ENCODE peak calls at places on chromosomes 16 and 17, in nine cellular contexts. S, I, M, X, Z, Q, G, F and L are unnamed samples.

GRCh38 chr16:87196229-87196628 is 121.0 kb downstream of the C16orf95 start:
- DNase-seq in F (no peak), M (no peak), X (no peak), I (peak), Z (no peak), G (no peak), Q (no peak), S (no peak), L (no peak)

GRCh38 chr16:78045865-78046581 is 23.7 kb downstream of the CLEC3A start:
- DNase-seq in G (peak), Z (peak), M (peak), S (peak), F (no peak), X (peak), I (no peak), Q (no peak), L (peak)

GRCh38 chr17:77862890-77863813 is 95.4 kb upstream of the TNRC6C start:
- DNase-seq in Z (no peak), M (no peak), F (no peak), Q (no peak), G (peak), X (no peak), I (no peak), S (no peak), L (no peak)

GRCh38 chr16:58280846-58281301 is 14.0 kb downstream of the PRSS54 start:
- DNase-seq in F (no peak), I (no peak), G (no peak), Q (no peak), S (no peak), M (no peak), X (no peak), Z (no peak), L (no peak)

GRCh38 chr16:49890876-49891275 is 35.0 kb upstream of the ZNF423 start:
- DNase-seq in M (peak), F (no peak), S (no peak), Q (no peak), Z (peak), X (no peak), G (peak), I (no peak), L (peak)

GRCh38 chr17:28585891-28586290 is 9.2 kb upstream of the ALDOC start:
- DNase-seq in M (no peak), F (no peak), I (no peak), G (no peak), Z (no peak), Q (no peak), X (no peak), S (no peak), L (no peak)

GRCh38 chr16:50300942-50301625 is 34.7 kb downstream of the ADCY7 start:
- DNase-seq in S (peak), Q (no peak), Z (no peak), G (peak), I (peak), F (no peak), M (no peak), X (no peak), L (no peak)

GRCh38 chr16:86424968-86425367 is 85.4 kb upstream of the FOXF1 start:
- DNase-seq in I (no peak), X (no peak), Q (no peak), Z (no peak), S (no peak), F (no peak), G (no peak), M (no peak), L (no peak)

GRCh38 chr17:11412653-11413052 is 171.6 kb downstream of the SHISA6 start:
- DNase-seq in M (no peak), X (no peak), G (no peak), F (no peak), Q (no peak), S (no peak), I (no peak), Z (peak), L (no peak)

GRCh38 chr17:3688852-3689261 is 7.1 kb downstream of the P2RX5 start:
- DNase-seq in F (no peak), Q (no peak), X (no peak), M (no peak), S (no peak), Z (no peak), I (no peak), G (no peak), L (no peak)

GRCh38 chr16:67781548-67781921 is 24.8 kb downstream of the RANBP10 start:
- DNase-seq in Z (no peak), F (no peak), S (no peak), G (no peak), M (peak), X (no peak), I (no peak), Q (no peak), L (peak)

GRCh38 chr16:19005561-19006445 is 22.1 kb downstream of the TMC7 start:
- DNase-seq in I (no peak), M (no peak), Q (no peak), F (peak), G (peak), Z (peak), X (no peak), S (peak), L (no peak)

GRCh38 chr17:45660474-45660873 is 123.6 kb upstream of the CRHR1 start:
- DNase-seq in S (no peak), Q (no peak), M (no peak), F (no peak), I (no peak), Z (no peak), G (no peak), X (no peak), L (no peak)

GRCh38 chr16:77993586-77993985 is 28.8 kb upstream of the CLEC3A start:
- DNase-seq in Q (no peak), X (no peak), G (no peak), M (no peak), Z (no peak), I (no peak), F (no peak), S (peak), L (no peak)

GRCh38 chr16:71201054-71201453 is 29.5 kb downstream of the HYDIN start:
- DNase-seq in X (no peak), G (no peak), M (no peak), Z (no peak), F (no peak), S (no peak), I (no peak), Q (no peak), L (no peak)

GRCh38 chr16:71201556-71201955 is 29.0 kb downstream of the HYDIN start:
- DNase-seq in X (no peak), I (no peak), F (no peak), G (no peak), M (no peak), Z (no peak), S (no peak), Q (no peak), L (no peak)

GRCh38 chr16:71203631-71204030 is 26.9 kb downstream of the HYDIN start:
- DNase-seq in S (no peak), F (no peak), X (no peak), M (no peak), Q (no peak), Z (no peak), G (no peak), I (no peak), L (no peak)

DNA sequence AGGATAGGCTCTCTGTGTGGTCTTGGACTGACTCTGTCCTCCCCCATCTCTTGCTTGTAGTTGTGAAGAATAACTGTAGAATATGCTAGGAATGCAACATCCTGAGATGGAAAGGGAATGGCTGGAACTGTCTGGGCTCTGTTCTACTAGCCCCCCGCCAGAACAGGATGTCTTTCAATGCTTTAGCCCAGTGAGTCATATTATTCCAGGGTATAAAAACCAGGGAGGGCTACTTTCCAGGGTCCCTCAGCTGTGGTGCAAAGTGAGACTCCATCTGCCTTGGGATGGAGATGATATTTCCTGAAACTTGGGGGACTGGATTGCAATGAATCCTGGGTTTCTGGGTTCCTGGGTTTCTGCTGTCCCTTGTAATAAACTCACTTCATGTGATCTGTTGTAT is 32.1 kb downstream of the HYDIN start:
- DNase-seq in I (no peak), Q (no peak), X (no peak), M (no peak), F (no peak), Z (no peak), S (no peak), G (no peak), L (no peak)
- TF ChIP-seq POLR2A in I (no peak), Q (no peak), X (no peak), M (no peak), F (no peak), Z (no peak), S (no peak), G (no peak), L (no peak)

DNA sequence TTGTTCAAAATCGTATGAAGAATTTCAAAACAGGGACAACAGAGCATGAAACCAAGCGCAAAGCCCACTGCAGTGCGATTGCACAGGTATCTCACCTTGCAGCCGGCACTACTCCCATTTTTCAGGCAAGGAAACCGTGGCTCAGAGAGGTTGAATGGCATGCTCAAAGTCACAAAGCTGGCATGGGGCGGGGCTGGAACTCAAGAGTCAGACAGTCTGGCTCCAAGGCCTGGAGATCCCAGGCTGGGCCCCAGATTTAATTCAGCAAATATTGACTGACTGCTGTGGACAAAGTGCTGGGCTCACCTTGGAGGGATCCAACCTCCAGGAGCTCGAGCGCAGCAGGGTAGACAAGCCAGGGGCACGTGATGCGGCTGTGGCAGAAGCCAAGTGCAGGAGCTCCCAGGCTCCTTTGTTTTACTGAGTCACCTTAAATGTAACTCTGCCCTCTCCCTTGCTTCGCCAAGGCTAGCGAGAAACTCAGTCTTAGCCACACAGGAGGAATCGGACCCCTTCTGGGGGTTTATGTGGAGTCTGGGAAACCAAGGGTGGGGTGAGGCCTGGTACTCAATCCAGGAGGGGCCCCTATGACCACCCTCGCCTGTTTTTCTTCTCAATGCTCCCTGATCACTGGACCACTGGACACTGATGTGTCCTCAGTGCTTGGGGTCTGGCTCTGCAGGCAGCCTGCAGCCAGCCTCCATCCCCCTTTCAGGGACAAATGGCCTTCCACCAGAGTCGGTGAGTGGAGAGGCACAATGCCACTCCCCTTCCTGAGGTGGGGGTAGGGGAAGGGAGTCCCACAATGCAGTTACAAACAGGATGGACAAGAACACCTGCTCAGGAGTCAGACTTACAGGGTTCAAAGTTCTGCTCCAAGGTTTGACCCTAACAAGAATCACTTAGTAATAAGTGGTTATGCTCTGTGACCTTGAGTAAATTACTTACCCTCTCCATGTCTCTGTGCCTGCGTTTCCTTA is 3.9 kb upstream of the SPATA20 start:
- DNase-seq in X (no peak), F (no peak), M (no peak), S (no peak), I (no peak), Z (peak), G (peak), Q (peak), L (no peak)
- TF ChIP-seq POLR2A in X (no peak), F (no peak), M (no peak), S (no peak), I (no peak), Z (no peak), G (no peak), Q (no peak), L (no peak)

GRCh38 chr17:48930435-48930873 is 14.2 kb downstream of the SNF8 start:
- DNase-seq in G (no peak), Z (no peak), I (no peak), F (no peak), Q (no peak), M (peak), S (no peak), X (no peak), L (no peak)

GRCh38 chr17:48929812-48930165 is 14.9 kb downstream of the SNF8 start:
- DNase-seq in Z (no peak), M (no peak), G (no peak), S (no peak), F (no peak), I (no peak), Q (no peak), X (no peak), L (no peak)

GRCh38 chr17:48928876-48929811 is 15.5 kb downstream of the SNF8 start:
- DNase-seq in I (no peak), S (no peak), F (no peak), Q (no peak), Z (no peak), X (no peak), M (peak), G (no peak), L (no peak)

GRCh38 chr17:48927978-48928716 is 16.5 kb downstream of the SNF8 start:
- DNase-seq in G (no peak), X (no peak), I (no peak), M (no peak), F (no peak), Z (no peak), Q (no peak), S (no peak), L (no peak)

DNA sequence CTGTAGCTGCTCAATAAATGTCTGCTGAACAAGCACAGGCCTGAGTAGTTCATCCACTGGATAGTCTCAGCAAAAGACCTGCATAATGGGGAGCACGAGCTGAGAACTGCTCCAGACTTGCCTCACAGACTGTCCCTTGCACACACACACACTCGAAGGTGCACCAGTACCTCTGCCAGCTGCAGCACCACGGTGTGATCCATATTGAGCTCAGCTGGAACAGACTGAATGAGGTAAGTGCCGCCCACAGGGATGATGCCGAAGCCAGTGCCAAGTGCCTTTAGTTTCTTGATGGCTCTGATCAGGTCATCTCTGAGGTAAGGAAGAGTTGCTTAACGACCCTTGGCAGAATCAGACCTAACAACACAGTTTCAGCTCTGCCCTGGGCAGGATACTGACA is 11.6 kb downstream of the SNF8 start:
- DNase-seq in M (no peak), S (no peak), X (no peak), F (no peak), Z (no peak), Q (no peak), G (no peak), I (no peak), L (no peak)
- TF ChIP-seq POLR2A in M (no peak), S (no peak), X (no peak), F (no peak), Z (no peak), Q (no peak), G (no peak), I (no peak), L (no peak)

GRCh38 chr17:7218774-7219173 is 862 bp downstream of the DLG4 start:
- DNase-seq in G (no peak), I (no peak), S (no peak), Z (no peak), X (no peak), M (no peak), Q (no peak), F (no peak), L (no peak)

GRCh38 chr17:7220593-7221280 is 999 bp downstream of the ACADVL start:
- DNase-seq in M (peak), Q (peak), S (peak), G (peak), I (peak), Z (peak), F (no peak), X (peak), L (peak)

GRCh38 chr17:7219434-7219811 is 213 bp downstream of the DLG4 start:
- DNase-seq in G (no peak), Z (no peak), Q (no peak), X (no peak), F (no peak), S (no peak), I (no peak), M (no peak), L (no peak)

GRCh38 chr17:7221281-7222092 is 1.7 kb downstream of the ACADVL start:
- DNase-seq in X (no peak), I (peak), F (no peak), S (no peak), Q (no peak), G (no peak), M (peak), Z (no peak), L (no peak)

GRCh38 chr17:7219812-7220592 is at the start of the genes ACADVL and DLG4:
- DNase-seq in Q (peak), M (peak), G (peak), Z (peak), S (peak), I (peak), X (peak), F (no peak), L (peak)
- TF ChIP-seq POLR2A in Q (peak), M (peak), G (peak), Z (peak), S (peak), I (peak), X (peak), F (peak), L (peak)

GRCh38 chr16:11679250-11679649 is 11.0 kb downstream of the SNN start:
- DNase-seq in Z (no peak), G (no peak), F (no peak), S (no peak), Q (no peak), X (no peak), M (no peak), I (peak), L (no peak)

GRCh38 chr16:11681526-11681925 is 13.3 kb downstream of the SNN start:
- DNase-seq in Z (peak), S (no peak), G (no peak), M (peak), Q (no peak), I (peak), X (peak), F (no peak), L (no peak)

GRCh38 chr16:11677959-11678881 is 10.0 kb downstream of the SNN start:
- DNase-seq in F (no peak), G (peak), Z (no peak), X (peak), Q (no peak), S (no peak), I (peak), M (no peak), L (no peak)

GRCh38 chr16:11681977-11682654 is 13.9 kb downstream of the SNN start:
- DNase-seq in Z (peak), G (no peak), S (no peak), X (no peak), I (peak), F (no peak), M (peak), Q (no peak), L (no peak)

DNA sequence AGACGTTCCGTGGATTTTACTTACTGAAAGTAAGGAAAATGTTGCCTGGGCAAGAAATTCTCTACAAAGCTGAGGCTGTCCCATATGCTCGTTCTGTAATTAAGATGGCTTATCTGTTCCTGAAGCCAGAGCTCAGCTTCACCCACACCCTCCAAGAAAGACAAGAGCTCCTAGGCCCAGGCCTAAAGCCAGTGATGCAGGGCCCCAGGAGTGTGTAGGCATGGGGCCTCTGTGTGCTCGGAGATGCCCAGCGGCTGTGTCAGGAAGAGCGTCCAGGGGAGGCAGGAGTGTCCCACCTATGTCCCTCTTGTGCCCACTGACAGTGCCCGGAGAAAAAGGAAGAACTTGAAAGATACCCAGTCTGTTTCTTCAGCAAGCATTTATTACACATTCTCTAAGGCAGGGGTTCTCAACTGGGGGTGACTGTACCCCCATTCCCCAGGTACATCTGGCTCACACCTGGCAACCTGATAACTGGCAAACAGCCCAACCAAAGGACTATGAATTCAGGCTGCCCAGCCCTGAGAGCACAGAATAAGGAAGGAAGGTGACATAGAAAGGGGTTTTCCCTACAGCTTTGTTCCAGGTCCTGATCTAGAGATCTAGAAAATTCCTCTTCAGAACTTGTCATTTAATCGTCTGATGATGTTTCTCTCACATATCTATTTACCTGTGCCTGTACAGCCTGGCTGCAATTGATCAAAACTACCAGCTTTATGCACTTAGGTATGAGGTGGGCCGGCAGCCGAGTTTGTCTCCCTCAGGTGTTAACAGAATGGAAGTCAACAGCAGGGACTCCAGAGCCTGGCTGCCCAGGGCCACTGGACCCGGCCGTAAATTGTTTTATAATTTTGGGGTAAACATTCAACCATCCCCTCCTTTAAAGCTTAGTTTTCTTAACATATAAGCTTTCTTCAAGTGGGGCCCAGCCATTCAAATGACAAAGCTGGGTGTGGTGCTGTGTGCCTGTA is 12.0 kb downstream of the SNN start:
- DNase-seq in I (peak), F (no peak), Q (no peak), X (no peak), G (no peak), S (no peak), Z (no peak), M (no peak), L (no peak)
- TF ChIP-seq POLR2A in I (no peak), F (no peak), Q (no peak), X (no peak), G (no peak), S (no peak), Z (no peak), M (no peak), L (no peak)

DNA sequence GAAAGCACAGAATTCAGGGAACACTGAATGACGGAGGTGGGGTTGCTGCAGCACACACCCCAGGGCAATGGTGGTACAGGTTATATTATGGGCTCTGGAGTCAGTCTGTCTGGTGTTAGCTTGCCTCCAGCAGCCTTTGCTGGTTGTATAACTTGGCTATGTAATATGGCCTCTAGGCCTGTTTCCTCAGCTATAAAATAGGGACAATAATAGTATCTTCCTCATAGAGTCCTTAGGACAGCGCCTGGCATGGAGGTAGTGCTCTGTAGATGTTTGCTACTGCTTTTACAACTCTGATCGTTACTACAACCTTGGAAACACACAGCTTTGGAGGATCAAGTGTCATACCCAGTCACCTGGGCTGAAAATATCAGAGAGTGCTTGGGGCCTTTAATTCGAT is 31.5 kb downstream of the GTF3C1 start:
- DNase-seq in S (no peak), F (no peak), I (no peak), Z (no peak), M (no peak), G (no peak), Q (no peak), X (no peak), L (no peak)
- TF ChIP-seq POLR2A in S (no peak), F (no peak), I (no peak), Z (no peak), M (no peak), G (no peak), Q (no peak), X (no peak), L (no peak)